ENCODE peak calls at places on chromosomes 4 and X, in eight cellular contexts. One of them, this sample, is unnamed.
A peak's percentile ranks its signal among the peaks of the same experiment; 100 is the strongest.

GRCh38 chrX:130523460-130524394 is 121.9 kb downstream of the RBMX2 start:
- DNase-seq in NCI-H1092 treated with DMSO at 0.1 percent for 48 hours: peak; percentile 5
- DNase-seq in fibroblast of lung: peak; percentile 1
- DNase-seq in LoVo: no peak
- DNase-seq in cardiac muscle cell: peak; percentile 12
- DNase-seq in NCI-H1694 treated with DMSO at 0.1 percent for 48 hours: no peak
- DNase-seq in Caco-2: peak; percentile 28
- DNase-seq in EH: peak; percentile 8
- DNase-seq in this sample: no peak

GRCh38 chr4:158410272-158410671 is 111.4 kb upstream of the RXFP1 start:
- DNase-seq in EH: peak; percentile 43
- DNase-seq in cardiac muscle cell: peak; percentile 36
- DNase-seq in LoVo: no peak
- DNase-seq in Caco-2: peak; percentile 2
- DNase-seq in NCI-H1694 treated with DMSO at 0.1 percent for 48 hours: no peak
- DNase-seq in fibroblast of lung: peak; percentile 21
- DNase-seq in NCI-H1092 treated with DMSO at 0.1 percent for 48 hours: no peak
- DNase-seq in this sample: peak; percentile 22

GRCh38 chrX:53074987-53075386 is 7.2 kb upstream of the TSPYL2 start:
- DNase-seq in NCI-H1694 treated with DMSO at 0.1 percent for 48 hours: no peak
- DNase-seq in fibroblast of lung: no peak
- DNase-seq in cardiac muscle cell: no peak
- DNase-seq in Caco-2: no peak
- DNase-seq in NCI-H1092 treated with DMSO at 0.1 percent for 48 hours: no peak
- DNase-seq in LoVo: no peak
- DNase-seq in EH: no peak
- DNase-seq in this sample: no peak

GRCh38 chr4:173272987-173273386 is 61.2 kb downstream of the HMGB2 start:
- DNase-seq in NCI-H1092 treated with DMSO at 0.1 percent for 48 hours: no peak
- DNase-seq in Caco-2: no peak
- DNase-seq in fibroblast of lung: peak; percentile 96
- DNase-seq in EH: peak; percentile 36
- DNase-seq in LoVo: no peak
- DNase-seq in NCI-H1694 treated with DMSO at 0.1 percent for 48 hours: no peak
- DNase-seq in cardiac muscle cell: peak; percentile 74
- DNase-seq in this sample: peak; percentile 25

GRCh38 chrX:88425739-88426138 is 321.3 kb upstream of the CPXCR1 start:
- DNase-seq in Caco-2: peak; percentile 9
- DNase-seq in cardiac muscle cell: no peak
- DNase-seq in EH: no peak
- DNase-seq in NCI-H1092 treated with DMSO at 0.1 percent for 48 hours: peak; percentile 0
- DNase-seq in fibroblast of lung: no peak
- DNase-seq in NCI-H1694 treated with DMSO at 0.1 percent for 48 hours: no peak
- DNase-seq in LoVo: no peak
- DNase-seq in this sample: no peak

GRCh38 chr4:40176602-40177001 is 20.2 kb upstream of the RHOH start:
- DNase-seq in cardiac muscle cell: peak; percentile 21
- DNase-seq in NCI-H1092 treated with DMSO at 0.1 percent for 48 hours: no peak
- DNase-seq in NCI-H1694 treated with DMSO at 0.1 percent for 48 hours: no peak
- DNase-seq in EH: no peak
- DNase-seq in LoVo: no peak
- DNase-seq in Caco-2: no peak
- DNase-seq in fibroblast of lung: no peak
- DNase-seq in this sample: no peak

GRCh38 chrX:75038925-75039324 is 113.7 kb upstream of the NEXMIF start:
- DNase-seq in NCI-H1694 treated with DMSO at 0.1 percent for 48 hours: no peak
- DNase-seq in cardiac muscle cell: peak; percentile 21
- DNase-seq in Caco-2: peak; percentile 4
- DNase-seq in EH: peak; percentile 35
- DNase-seq in LoVo: no peak
- DNase-seq in fibroblast of lung: peak; percentile 8
- DNase-seq in NCI-H1092 treated with DMSO at 0.1 percent for 48 hours: no peak
- DNase-seq in this sample: peak; percentile 1

GRCh38 chrX:40474205-40474626 is 106.6 kb upstream of the ATP6AP2 start:
- DNase-seq in Caco-2: peak; percentile 86
- DNase-seq in fibroblast of lung: no peak
- DNase-seq in LoVo: no peak
- DNase-seq in EH: no peak
- DNase-seq in NCI-H1092 treated with DMSO at 0.1 percent for 48 hours: no peak
- DNase-seq in cardiac muscle cell: peak; percentile 25
- DNase-seq in NCI-H1694 treated with DMSO at 0.1 percent for 48 hours: no peak
- DNase-seq in this sample: peak; percentile 15

GRCh38 chr4:82733636-82734035 is 65.0 kb downstream of the SCD5 start:
- DNase-seq in NCI-H1694 treated with DMSO at 0.1 percent for 48 hours: no peak
- DNase-seq in LoVo: no peak
- DNase-seq in Caco-2: no peak
- DNase-seq in fibroblast of lung: peak; percentile 72
- DNase-seq in NCI-H1092 treated with DMSO at 0.1 percent for 48 hours: no peak
- DNase-seq in cardiac muscle cell: peak; percentile 34
- DNase-seq in EH: peak; percentile 63
- DNase-seq in this sample: peak; percentile 92

GRCh38 chr4:15894393-15894792 is 44.1 kb downstream of the FGFBP1 start:
- DNase-seq in LoVo: no peak
- DNase-seq in EH: no peak
- DNase-seq in cardiac muscle cell: no peak
- DNase-seq in NCI-H1092 treated with DMSO at 0.1 percent for 48 hours: no peak
- DNase-seq in Caco-2: no peak
- DNase-seq in NCI-H1694 treated with DMSO at 0.1 percent for 48 hours: no peak
- DNase-seq in fibroblast of lung: no peak
- DNase-seq in this sample: no peak

GRCh38 chrX:44922980-44923379 is 50.0 kb downstream of the KDM6A start:
- DNase-seq in NCI-H1092 treated with DMSO at 0.1 percent for 48 hours: no peak
- DNase-seq in LoVo: no peak
- DNase-seq in fibroblast of lung: no peak
- DNase-seq in NCI-H1694 treated with DMSO at 0.1 percent for 48 hours: no peak
- DNase-seq in EH: no peak
- DNase-seq in cardiac muscle cell: no peak
- DNase-seq in Caco-2: no peak
- DNase-seq in this sample: no peak

GRCh38 chr4:99529218-99529617 is 18.4 kb downstream of the C4orf17 start:
- DNase-seq in NCI-H1092 treated with DMSO at 0.1 percent for 48 hours: no peak
- DNase-seq in EH: no peak
- DNase-seq in cardiac muscle cell: peak; percentile 39
- DNase-seq in fibroblast of lung: peak; percentile 68
- DNase-seq in Caco-2: no peak
- DNase-seq in LoVo: no peak
- DNase-seq in NCI-H1694 treated with DMSO at 0.1 percent for 48 hours: no peak
- DNase-seq in this sample: no peak

GRCh38 chrX:154398668-154399526 is 720 bp downstream of the RPL10 start:
- DNase-seq in fibroblast of lung: peak; percentile 85
- DNase-seq in NCI-H1092 treated with DMSO at 0.1 percent for 48 hours: peak; percentile 81
- DNase-seq in Caco-2: peak; percentile 82
- DNase-seq in EH: peak; percentile 84
- DNase-seq in cardiac muscle cell: peak; percentile 87
- DNase-seq in LoVo: peak; percentile 60
- DNase-seq in NCI-H1694 treated with DMSO at 0.1 percent for 48 hours: peak; percentile 83
- DNase-seq in this sample: peak; percentile 61

GRCh38 chrX:48540015-48540350 is 469 bp downstream of the TBC1D25 start:
- DNase-seq in LoVo: peak; percentile 30
- DNase-seq in NCI-H1694 treated with DMSO at 0.1 percent for 48 hours: no peak
- DNase-seq in EH: peak; percentile 52
- DNase-seq in NCI-H1092 treated with DMSO at 0.1 percent for 48 hours: peak; percentile 77
- DNase-seq in fibroblast of lung: peak; percentile 28
- DNase-seq in cardiac muscle cell: peak; percentile 47
- DNase-seq in Caco-2: no peak
- DNase-seq in this sample: peak; percentile 62

GRCh38 chr4:24741915-24742314 is 53.5 kb upstream of the SOD3 start:
- DNase-seq in fibroblast of lung: no peak
- DNase-seq in NCI-H1694 treated with DMSO at 0.1 percent for 48 hours: no peak
- DNase-seq in NCI-H1092 treated with DMSO at 0.1 percent for 48 hours: no peak
- DNase-seq in Caco-2: no peak
- DNase-seq in EH: no peak
- DNase-seq in cardiac muscle cell: no peak
- DNase-seq in LoVo: no peak
- DNase-seq in this sample: no peak

GRCh38 chrX:42119076-42119475 is 195.7 kb upstream of the CASK start:
- DNase-seq in fibroblast of lung: peak; percentile 48
- DNase-seq in NCI-H1092 treated with DMSO at 0.1 percent for 48 hours: peak; percentile 24
- DNase-seq in LoVo: peak; percentile 58
- DNase-seq in cardiac muscle cell: peak; percentile 93
- DNase-seq in EH: peak; percentile 30
- DNase-seq in NCI-H1694 treated with DMSO at 0.1 percent for 48 hours: peak; percentile 26
- DNase-seq in Caco-2: peak; percentile 57
- DNase-seq in this sample: peak; percentile 96

GRCh38 chr4:89486042-89486441 is 178.4 kb upstream of the GPRIN3 start:
- DNase-seq in NCI-H1694 treated with DMSO at 0.1 percent for 48 hours: peak; percentile 25
- DNase-seq in LoVo: peak; percentile 13
- DNase-seq in Caco-2: no peak
- DNase-seq in fibroblast of lung: peak; percentile 74
- DNase-seq in cardiac muscle cell: peak; percentile 70
- DNase-seq in NCI-H1092 treated with DMSO at 0.1 percent for 48 hours: peak; percentile 13
- DNase-seq in EH: peak; percentile 39
- DNase-seq in this sample: peak; percentile 19

GRCh38 chrX:53163436-53163835 is 61.6 kb downstream of the KDM5C start:
- DNase-seq in EH: no peak
- DNase-seq in NCI-H1092 treated with DMSO at 0.1 percent for 48 hours: no peak
- DNase-seq in LoVo: no peak
- DNase-seq in NCI-H1694 treated with DMSO at 0.1 percent for 48 hours: no peak
- DNase-seq in fibroblast of lung: no peak
- DNase-seq in cardiac muscle cell: no peak
- DNase-seq in Caco-2: no peak
- DNase-seq in this sample: no peak

GRCh38 chr4:39626261-39626660 is 12.4 kb downstream of the SMIM14 start:
- DNase-seq in EH: no peak
- DNase-seq in fibroblast of lung: no peak
- DNase-seq in LoVo: no peak
- DNase-seq in Caco-2: no peak
- DNase-seq in NCI-H1694 treated with DMSO at 0.1 percent for 48 hours: no peak
- DNase-seq in NCI-H1092 treated with DMSO at 0.1 percent for 48 hours: no peak
- DNase-seq in cardiac muscle cell: no peak
- DNase-seq in this sample: no peak

GRCh38 chrX:39008554-39008953 is 207.3 kb downstream of the MID1IP1 start:
- DNase-seq in Caco-2: no peak
- DNase-seq in NCI-H1694 treated with DMSO at 0.1 percent for 48 hours: no peak
- DNase-seq in fibroblast of lung: no peak
- DNase-seq in LoVo: no peak
- DNase-seq in cardiac muscle cell: no peak
- DNase-seq in EH: no peak
- DNase-seq in NCI-H1092 treated with DMSO at 0.1 percent for 48 hours: no peak
- DNase-seq in this sample: no peak

GRCh38 chrX:26914232-26914631 is 548.9 kb downstream of the PPP4R3C start:
- DNase-seq in NCI-H1092 treated with DMSO at 0.1 percent for 48 hours: no peak
- DNase-seq in cardiac muscle cell: no peak
- DNase-seq in EH: no peak
- DNase-seq in fibroblast of lung: no peak
- DNase-seq in Caco-2: no peak
- DNase-seq in LoVo: no peak
- DNase-seq in NCI-H1694 treated with DMSO at 0.1 percent for 48 hours: no peak
- DNase-seq in this sample: no peak

GRCh38 chr4:128865132-128865531 is 55.6 kb downstream of the JADE1 start:
- DNase-seq in NCI-H1092 treated with DMSO at 0.1 percent for 48 hours: no peak
- DNase-seq in fibroblast of lung: no peak
- DNase-seq in Caco-2: no peak
- DNase-seq in cardiac muscle cell: no peak
- DNase-seq in NCI-H1694 treated with DMSO at 0.1 percent for 48 hours: no peak
- DNase-seq in LoVo: no peak
- DNase-seq in EH: no peak
- DNase-seq in this sample: no peak

GRCh38 chr4:40475609-40476008 is 140.5 kb downstream of the CHRNA9 start:
- DNase-seq in LoVo: peak; percentile 69
- DNase-seq in EH: no peak
- DNase-seq in fibroblast of lung: no peak
- DNase-seq in NCI-H1092 treated with DMSO at 0.1 percent for 48 hours: peak; percentile 93
- DNase-seq in cardiac muscle cell: no peak
- DNase-seq in NCI-H1694 treated with DMSO at 0.1 percent for 48 hours: no peak
- DNase-seq in Caco-2: peak; percentile 25
- DNase-seq in this sample: no peak

GRCh38 chr4:53647547-53647946 is 56.3 kb upstream of the LNX1 start:
- DNase-seq in LoVo: no peak
- DNase-seq in EH: no peak
- DNase-seq in NCI-H1092 treated with DMSO at 0.1 percent for 48 hours: no peak
- DNase-seq in NCI-H1694 treated with DMSO at 0.1 percent for 48 hours: no peak
- DNase-seq in Caco-2: no peak
- DNase-seq in fibroblast of lung: no peak
- DNase-seq in cardiac muscle cell: no peak
- DNase-seq in this sample: no peak

GRCh38 chr4:2390780-2391490 is 27.5 kb downstream of the ZFYVE28 start:
- DNase-seq in LoVo: no peak
- DNase-seq in EH: no peak
- DNase-seq in fibroblast of lung: no peak
- DNase-seq in Caco-2: no peak
- DNase-seq in cardiac muscle cell: no peak
- DNase-seq in NCI-H1092 treated with DMSO at 0.1 percent for 48 hours: no peak
- DNase-seq in NCI-H1694 treated with DMSO at 0.1 percent for 48 hours: peak; percentile 41
- DNase-seq in this sample: no peak

GRCh38 chrX:39595977-39596376 is 501.8 kb downstream of the BCOR start:
- DNase-seq in EH: no peak
- DNase-seq in fibroblast of lung: no peak
- DNase-seq in LoVo: no peak
- DNase-seq in NCI-H1092 treated with DMSO at 0.1 percent for 48 hours: no peak
- DNase-seq in cardiac muscle cell: no peak
- DNase-seq in Caco-2: no peak
- DNase-seq in NCI-H1694 treated with DMSO at 0.1 percent for 48 hours: no peak
- DNase-seq in this sample: no peak

GRCh38 chr4:80112236-80112635 is 39.2 kb upstream of the ANTXR2 start:
- DNase-seq in Caco-2: no peak
- DNase-seq in EH: peak; percentile 43
- DNase-seq in NCI-H1092 treated with DMSO at 0.1 percent for 48 hours: no peak
- DNase-seq in fibroblast of lung: peak; percentile 66
- DNase-seq in cardiac muscle cell: peak; percentile 65
- DNase-seq in LoVo: no peak
- DNase-seq in NCI-H1694 treated with DMSO at 0.1 percent for 48 hours: no peak
- DNase-seq in this sample: no peak

GRCh38 chr4:150950657-150951056 is 64.4 kb downstream of the LRBA start:
- DNase-seq in LoVo: no peak
- DNase-seq in NCI-H1694 treated with DMSO at 0.1 percent for 48 hours: no peak
- DNase-seq in cardiac muscle cell: no peak
- DNase-seq in NCI-H1092 treated with DMSO at 0.1 percent for 48 hours: no peak
- DNase-seq in Caco-2: no peak
- DNase-seq in fibroblast of lung: no peak
- DNase-seq in EH: peak; percentile 29
- DNase-seq in this sample: peak; percentile 11

GRCh38 chr4:100657187-100657586 is 139.4 kb upstream of the EMCN start:
- DNase-seq in Caco-2: no peak
- DNase-seq in NCI-H1694 treated with DMSO at 0.1 percent for 48 hours: no peak
- DNase-seq in fibroblast of lung: no peak
- DNase-seq in LoVo: no peak
- DNase-seq in cardiac muscle cell: peak; percentile 76
- DNase-seq in EH: peak; percentile 12
- DNase-seq in NCI-H1092 treated with DMSO at 0.1 percent for 48 hours: no peak
- DNase-seq in this sample: peak; percentile 27

GRCh38 chrX:109732780-109733657 is at the start of gene ACSL4:
- DNase-seq in cardiac muscle cell: peak; percentile 92
- DNase-seq in Caco-2: peak; percentile 86
- DNase-seq in EH: peak; percentile 86
- DNase-seq in LoVo: peak; percentile 76
- DNase-seq in NCI-H1694 treated with DMSO at 0.1 percent for 48 hours: peak; percentile 59
- DNase-seq in NCI-H1092 treated with DMSO at 0.1 percent for 48 hours: peak; percentile 88
- DNase-seq in fibroblast of lung: peak; percentile 81
- DNase-seq in this sample: peak; percentile 84

GRCh38 chr4:89072921-89073320 is 15.9 kb upstream of the FAM13A start:
- DNase-seq in LoVo: no peak
- DNase-seq in Caco-2: no peak
- DNase-seq in NCI-H1694 treated with DMSO at 0.1 percent for 48 hours: no peak
- DNase-seq in cardiac muscle cell: no peak
- DNase-seq in EH: no peak
- DNase-seq in NCI-H1092 treated with DMSO at 0.1 percent for 48 hours: peak; percentile 27
- DNase-seq in fibroblast of lung: no peak
- DNase-seq in this sample: no peak

This sample was measured in mammary epithelial cell.